ENCODE peak calls at places on chromosomes 11 and 22, in four cellular contexts. E is lower leg skin, R is body of pancreas, G is IMR-90. T is an unnamed sample.

GRCh38 chr11:45489281-45489906 is 176.0 kb downstream of the CHST1 start:
- DNase-seq in E (peak; percentile 54), R (no peak), G (no peak), T (no peak)

GRCh38 chr11:75200531-75200930 is 40.0 kb upstream of the TPBGL start:
- DNase-seq in E (peak; percentile 58), R (no peak), G (no peak), T (no peak)

GRCh38 chr11:68528630-68529029 is 68.1 kb downstream of the PPP6R3 start:
- DNase-seq in E (no peak), R (no peak), G (no peak), T (peak; percentile 45)

GRCh38 chr11:65979261-65979759 is 17.8 kb downstream of the SART1 start:
- DNase-seq in E (no peak), R (no peak), G (no peak), T (no peak)

GRCh38 chr11:35473975-35474374 is 51.4 kb downstream of the PAMR1 start:
- DNase-seq in E (no peak), R (no peak), G (no peak), T (no peak)

GRCh38 chr11:6320411-6321207 is at the start of gene CAVIN3:
- DNase-seq in E (peak; percentile 97), R (peak; percentile 79), G (peak; percentile 85), T (peak; percentile 91)

GRCh38 chr22:44615602-44616180 is 86.3 kb upstream of the PRR5 start:
- DNase-seq in E (no peak), R (no peak), G (no peak), T (no peak)

GRCh38 chr11:15696069-15696468 is 581.3 kb downstream of the INSC start:
- DNase-seq in E (no peak), R (no peak), G (no peak), T (no peak)

GRCh38 chr11:133163463-133164419 is 368.6 kb downstream of the OPCML start:
- DNase-seq in E (peak; percentile 26), R (peak; percentile 45), G (peak; percentile 20), T (peak; percentile 31)

GRCh38 chr22:27416553-27417427 is 384.8 kb downstream of the MN1 start:
- DNase-seq in E (no peak), R (no peak), G (peak; percentile 88), T (peak; percentile 93)

GRCh38 chr11:71080239-71081097 is 171.9 kb downstream of the SHANK2 start:
- DNase-seq in E (no peak), R (peak; percentile 78), G (peak; percentile 58), T (peak; percentile 73)

GRCh38 chr11:113163291-113164030 is 150.9 kb upstream of the TTC12 start:
- DNase-seq in E (no peak), R (peak; percentile 33), G (no peak), T (peak; percentile 38)

GRCh38 chr11:64870176-64870892 is 8.1 kb downstream of the EHD1 start:
- DNase-seq in E (no peak), R (peak; percentile 52), G (peak; percentile 78), T (peak; percentile 88)

GRCh38 chr11:64869571-64870175 is 8.7 kb downstream of the EHD1 start:
- DNase-seq in E (no peak), R (no peak), G (no peak), T (no peak)

GRCh38 chr11:64868904-64869570 is 9.4 kb downstream of the EHD1 start:
- DNase-seq in E (no peak), R (no peak), G (peak; percentile 94), T (peak; percentile 96)

GRCh38 chr11:64872790-64873488 is 5.5 kb downstream of the EHD1 start:
- DNase-seq in E (no peak), R (no peak), G (no peak), T (no peak)

DNA sequence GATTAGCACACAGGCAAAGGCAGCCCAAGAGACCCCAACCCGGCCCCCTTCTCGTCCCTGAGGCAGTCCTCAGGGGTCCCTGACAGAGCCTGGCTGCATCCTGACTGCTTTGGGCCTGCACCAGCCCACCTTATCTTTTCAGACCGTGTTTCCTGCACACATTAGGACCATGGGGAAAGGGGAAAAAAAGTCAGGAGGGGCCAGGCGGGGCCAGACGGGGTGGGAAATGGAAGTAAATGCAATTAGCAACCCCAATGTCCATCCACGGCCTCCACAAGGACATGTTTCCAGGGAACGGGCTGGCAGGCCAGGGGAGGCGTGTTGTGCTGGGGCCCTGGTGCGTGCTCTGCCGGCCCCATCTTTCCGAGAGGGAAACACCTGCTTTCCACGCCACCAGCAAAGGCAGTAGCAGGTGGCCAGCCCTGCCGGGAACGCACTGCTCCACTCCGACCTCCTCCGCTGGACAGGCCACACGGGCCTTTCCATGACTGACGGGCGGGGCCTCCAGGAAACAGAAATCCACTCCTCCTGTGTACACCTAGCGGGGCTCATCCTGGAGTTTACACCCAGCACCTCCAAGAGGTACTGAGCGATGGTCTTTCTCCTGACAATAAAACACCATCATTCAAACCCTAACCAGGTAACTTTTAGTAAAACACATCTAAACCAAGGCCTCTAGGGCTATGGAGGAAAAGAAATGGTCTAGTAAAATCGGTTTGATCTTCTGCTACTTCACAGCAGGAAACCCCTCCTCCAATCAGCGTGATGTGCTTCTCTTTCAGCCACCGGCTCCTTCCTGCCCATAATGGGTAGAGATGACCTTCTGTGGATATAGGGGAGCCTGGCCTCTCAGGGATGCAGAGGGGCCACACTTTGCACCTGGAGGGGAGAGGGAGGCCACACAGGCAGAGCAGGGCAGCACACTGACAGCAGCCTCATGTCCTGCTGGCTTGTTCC is 7.2 kb downstream of the EHD1 start:
- DNase-seq in E (no peak), R (peak; percentile 48), G (no peak), T (no peak)
- H3K4me3 ChIP-seq in E (no peak overlapping the region), R (no peak overlapping the region), G (no peak overlapping the region), T (no peak overlapping the region)

GRCh38 chr11:63614136-63614664 is at the start of gene PLAAT3:
- DNase-seq in E (peak; percentile 93), R (peak; percentile 83), G (no peak), T (peak; percentile 18)
- TF ChIP-seq CTCF in E (no peak), R (no peak), G (no peak), T (no peak)

DNA sequence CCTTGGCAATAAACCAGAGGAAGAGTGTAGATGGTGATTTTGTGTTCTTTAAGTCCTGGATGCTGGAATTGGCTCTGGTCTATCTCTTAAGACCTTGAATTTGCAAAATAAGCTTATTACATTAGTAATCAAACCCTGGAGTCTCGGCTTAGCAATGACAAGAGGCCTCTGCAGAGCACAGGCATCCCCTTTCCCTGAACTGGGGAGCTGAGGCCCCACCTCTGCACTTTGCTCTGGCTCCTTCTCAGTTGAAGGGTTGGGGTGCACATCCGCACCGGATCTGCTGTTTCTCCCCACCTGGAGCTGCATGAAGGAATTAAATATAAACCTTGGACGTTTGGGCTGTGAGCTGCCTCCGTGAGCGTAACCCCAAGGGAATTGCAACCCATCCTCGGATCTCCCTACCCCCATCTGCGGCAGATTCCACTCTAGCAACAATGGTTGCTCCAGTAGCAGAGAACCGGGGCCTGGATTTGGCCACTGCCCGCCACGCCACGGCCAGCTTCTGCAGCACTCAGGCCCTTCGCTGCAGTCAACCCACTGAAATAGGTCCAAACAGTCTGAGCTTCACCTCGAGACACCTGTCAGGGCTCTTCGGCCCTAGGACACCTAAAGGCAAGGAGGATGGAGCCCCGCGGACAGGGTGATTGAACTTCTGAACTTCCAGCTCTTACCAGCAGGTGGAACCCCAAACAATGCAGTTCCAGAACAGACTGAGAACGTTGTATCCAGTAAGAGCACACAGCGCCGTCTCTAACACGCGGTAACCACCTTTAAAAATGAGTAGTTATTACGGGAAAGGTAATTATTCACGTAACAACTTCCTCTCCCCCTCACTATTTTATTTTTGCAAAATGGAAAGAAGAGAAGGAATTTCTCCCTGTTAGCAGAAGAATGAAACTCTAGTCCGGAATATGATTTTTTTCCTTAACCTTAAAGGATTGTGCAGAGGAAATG is 54.8 kb upstream of the CAPRIN1 start:
- DNase-seq in E (peak; percentile 92), R (peak; percentile 83), G (peak; percentile 65), T (peak; percentile 82)
- H3K4me3 ChIP-seq in E (no peak overlapping the region), R (no peak overlapping the region), G (no peak overlapping the region), T (no peak overlapping the region)

DNA sequence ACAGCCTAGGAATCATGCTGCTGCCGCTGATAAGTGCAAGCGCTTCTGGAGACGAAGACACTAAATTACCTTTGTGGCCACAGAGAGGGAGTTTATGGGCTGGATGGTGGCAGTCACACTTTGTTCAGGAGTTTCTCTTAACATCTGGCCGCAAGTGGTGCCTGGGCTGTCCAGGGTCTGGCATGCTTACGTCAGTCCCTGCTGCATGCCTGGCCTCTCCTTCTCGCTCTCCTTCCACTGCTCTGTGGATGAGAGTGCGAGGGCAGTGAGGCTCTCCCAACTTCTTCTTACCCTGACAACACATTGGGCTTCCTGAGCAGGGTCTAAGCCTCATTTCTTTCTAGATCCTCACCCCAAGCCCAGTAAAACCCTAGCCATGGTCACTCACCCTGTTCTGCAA is 160.7 kb upstream of the SEZ6L start:
- DNase-seq in E (no peak), R (no peak), G (no peak), T (no peak)
- TF ChIP-seq CTCF in E (no peak), R (no peak), G (no peak), T (no peak)

GRCh38 chr11:958101-958500 is 32.4 kb downstream of the AP2A2 start:
- DNase-seq in E (no peak), R (no peak), G (no peak), T (no peak)
- H3K4me3 ChIP-seq in E (no peak overlapping the region), R (no peak overlapping the region), G (no peak overlapping the region), T (no peak overlapping the region)

DNA sequence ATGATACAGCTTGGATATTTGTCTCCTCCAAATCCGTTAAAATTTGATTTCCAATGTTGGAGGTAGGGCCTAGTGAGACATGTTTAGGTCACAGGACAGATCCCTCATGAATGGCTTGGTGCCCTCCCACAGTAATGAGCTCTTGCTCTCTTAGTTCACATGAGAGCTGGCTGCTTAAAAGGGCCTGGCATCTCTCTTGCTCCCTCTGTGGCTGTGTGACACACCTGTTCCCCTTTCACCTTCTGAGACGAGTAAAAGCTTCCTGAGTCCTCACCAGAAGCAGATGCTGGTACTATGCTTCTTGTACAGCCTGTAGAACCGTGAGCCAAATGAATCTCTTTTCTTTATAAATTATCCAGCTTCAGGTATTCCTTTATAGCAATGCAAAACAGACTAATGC is 3.5 kb downstream of the VPS37C start:
- DNase-seq in E (no peak), R (no peak), G (no peak), T (no peak)
- TF ChIP-seq CTCF in E (no peak), R (no peak), G (no peak), T (no peak)

GRCh38 chr22:23520875-23521441 is 59.1 kb downstream of the IGLL1 start:
- DNase-seq in E (no peak), R (no peak), G (peak; percentile 29), T (peak; percentile 61)
- H3K4me3 ChIP-seq in E (no peak overlapping the region), R (no peak overlapping the region), G (peak overlapping the region; percentile 28), T (peak overlapping the region; percentile 15)

GRCh38 chr11:112073941-112074811 is at the start of the genes NKAPD1 and PIH1D2:
- DNase-seq in E (peak; percentile 95), R (peak; percentile 86), G (peak; percentile 88), T (peak; percentile 96)
- TF ChIP-seq CTCF in E (no peak), R (peak; percentile 37), G (no peak), T (peak; percentile 13)